ENCODE peak calls at places on chromosomes 16 and 17, in five cellular contexts. C, D, K, L and V are unnamed samples.

GRCh38 chr16:20897253-20897896 is 2.8 kb downstream of the DCUN1D3 start:
- DNase-seq in C (no peak), D (no peak), K (no peak), L (no peak), V (no peak)

GRCh38 chr17:73274490-73274889 is 12.8 kb upstream of the CPSF4L start:
- DNase-seq in C (no peak), D (no peak), K (no peak), L (no peak), V (no peak)

GRCh38 chr17:43085489-43085888 is 39.7 kb downstream of the BRCA1 start:
- DNase-seq in C (no peak), D (no peak), K (peak; percentile 22), L (no peak), V (no peak)

GRCh38 chr16:88453621-88454314 is 688 bp downstream of the ZFPM1 start:
- DNase-seq in C (no peak), D (peak; percentile 29), K (peak; percentile 38), L (peak; percentile 32), V (no peak)

GRCh38 chr17:55770220-55770870 is 19.5 kb downstream of the PCTP start:
- DNase-seq in C (no peak), D (peak; percentile 42), K (peak; percentile 76), L (no peak), V (no peak)

GRCh38 chr17:58052951-58053715 is 30.1 kb upstream of the DYNLL2 start:
- DNase-seq in C (no peak), D (no peak), K (no peak), L (no peak), V (no peak)

GRCh38 chr17:57750109-57750845 is 5.2 kb upstream of the CCDC182 start:
- DNase-seq in C (no peak), D (no peak), K (no peak), L (no peak), V (no peak)

GRCh38 chr16:74896389-74897370 is 88.2 kb downstream of the WDR59 start:
- DNase-seq in C (no peak), D (no peak), K (no peak), L (no peak), V (no peak)

GRCh38 chr17:83035722-83036121 is 43.7 kb upstream of the METRNL start:
- DNase-seq in C (no peak), D (no peak), K (no peak), L (no peak), V (no peak)

GRCh38 chr17:17377071-17377487 is 73.9 kb downstream of the NT5M start:
- DNase-seq in C (no peak), D (no peak), K (no peak), L (no peak), V (no peak)

GRCh38 chr17:18315498-18316360 is 636 bp downstream of the SMCR8 start:
- DNase-seq in C (no peak), D (no peak), K (no peak), L (no peak), V (no peak)

GRCh38 chr17:46266656-46267544 is 28.0 kb upstream of the LRRC37A start:
- DNase-seq in C (peak; percentile 93), D (peak; percentile 94), K (peak; percentile 95), L (peak; percentile 79), V (peak; percentile 95)

DNA sequence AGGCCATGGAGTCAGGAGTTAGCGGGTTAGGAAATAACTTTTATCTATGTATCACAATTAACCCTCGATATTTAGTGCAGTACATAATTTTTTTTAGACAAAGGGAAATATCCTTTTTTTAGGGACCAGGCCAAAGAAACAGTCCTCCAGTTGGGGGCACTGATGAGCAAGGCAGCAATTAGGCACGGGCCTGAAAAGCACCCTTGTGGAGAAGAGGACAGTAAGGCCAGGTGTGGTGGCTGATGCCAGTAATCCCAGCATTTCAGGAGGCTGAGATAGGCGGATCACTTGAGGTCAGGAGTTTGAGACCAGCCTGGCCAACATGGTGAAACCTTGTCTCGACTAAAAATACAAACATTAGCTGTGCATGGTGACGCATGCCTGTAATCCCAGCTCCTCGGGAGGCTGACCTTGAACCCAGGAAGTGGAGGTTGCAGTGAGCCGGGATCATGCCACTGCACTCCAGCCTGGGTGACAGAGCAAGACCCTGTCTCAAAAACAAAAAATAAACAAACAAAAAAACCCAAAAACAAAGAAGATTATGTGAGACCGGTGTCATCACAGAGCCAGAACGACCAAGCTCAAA is 158.3 kb upstream of the NOL11 start:
- DNase-seq in C (peak; percentile 61), D (peak; percentile 68), K (peak; percentile 57), L (no peak), V (no peak)
- TF ChIP-seq CTCF in C (peak; percentile 81), D (peak; percentile 53), K (peak; percentile 80), L (no peak), V (peak; percentile 72)

DNA sequence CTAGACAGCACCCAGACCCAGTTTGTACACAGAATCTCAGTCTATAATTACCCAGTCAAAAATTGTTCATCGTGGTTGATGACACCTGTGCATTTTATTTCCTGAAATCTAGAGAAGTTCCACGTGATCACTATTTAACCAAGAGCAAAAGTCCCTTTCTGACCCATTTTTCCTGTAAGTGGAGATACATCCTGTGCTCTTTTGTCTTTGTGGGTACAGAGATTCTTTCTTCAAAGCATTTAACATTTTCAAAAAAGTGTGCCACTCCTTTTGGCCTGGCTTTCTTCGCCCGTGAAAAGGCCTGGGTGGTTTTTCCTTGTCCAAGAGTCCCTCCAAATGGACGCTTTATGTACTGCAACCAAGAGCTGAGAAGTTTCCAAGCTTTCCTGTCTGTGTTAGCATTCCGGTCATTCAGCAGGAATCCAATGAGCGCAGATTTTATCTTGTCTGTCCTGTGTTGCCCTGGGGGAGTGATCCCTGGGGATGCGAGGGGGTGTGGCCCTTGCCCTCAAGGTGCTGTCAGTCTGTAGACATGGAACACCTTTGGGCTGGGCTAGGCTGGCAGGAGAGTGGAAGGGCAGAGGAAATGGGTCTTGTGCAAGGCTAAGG is 161.1 kb upstream of the CACNG5 start:
- DNase-seq in C (peak; percentile 69), D (peak; percentile 46), K (peak; percentile 84), L (no peak), V (no peak)
- TF ChIP-seq CTCF in C (peak; percentile 83), D (peak; percentile 55), K (peak; percentile 84), L (no peak), V (peak; percentile 65)

GRCh38 chr17:44911133-44912001 is 3.9 kb downstream of the GFAP start:
- DNase-seq in C (peak; percentile 87), D (peak; percentile 57), K (peak; percentile 93), L (peak; percentile 27), V (no peak)
- TF ChIP-seq CTCF in C (peak; percentile 70), D (peak; percentile 53), K (peak; percentile 87), L (no peak), V (peak; percentile 55)

GRCh38 chr17:77354721-77355455 is 214.1 kb downstream of the SEC14L1 start:
- DNase-seq in C (no peak), D (no peak), K (no peak), L (no peak), V (no peak)

GRCh38 chr17:77353684-77354419 is 213.1 kb downstream of the SEC14L1 start:
- DNase-seq in C (no peak), D (no peak), K (no peak), L (no peak), V (no peak)

GRCh38 chr17:77356109-77356689 is 215.4 kb downstream of the SEC14L1 start:
- DNase-seq in C (no peak), D (no peak), K (no peak), L (no peak), V (no peak)

GRCh38 chr17:77352996-77353395 is 212.2 kb downstream of the SEC14L1 start:
- DNase-seq in C (no peak), D (no peak), K (no peak), L (no peak), V (no peak)

DNA sequence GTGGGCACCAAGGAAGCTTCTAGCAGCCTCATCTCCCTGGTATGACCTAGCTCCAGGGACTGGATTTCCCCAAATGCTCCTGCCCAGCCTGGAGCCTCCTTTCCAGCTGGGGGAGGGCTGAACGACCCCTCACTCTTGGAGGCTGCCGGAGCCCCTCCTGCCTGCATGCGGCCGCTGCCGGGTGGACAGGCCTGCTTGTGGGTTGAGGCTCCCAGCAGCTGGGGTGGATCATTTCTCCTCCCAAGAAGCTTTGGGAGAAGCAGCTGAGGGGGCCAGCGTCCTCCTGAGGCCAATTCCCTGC is 213.6 kb downstream of the SEC14L1 start:
- DNase-seq in C (no peak), D (no peak), K (no peak), L (no peak), V (no peak)
- TF ChIP-seq CTCF in C (no peak), D (no peak), K (no peak), L (no peak), V (no peak)

DNA sequence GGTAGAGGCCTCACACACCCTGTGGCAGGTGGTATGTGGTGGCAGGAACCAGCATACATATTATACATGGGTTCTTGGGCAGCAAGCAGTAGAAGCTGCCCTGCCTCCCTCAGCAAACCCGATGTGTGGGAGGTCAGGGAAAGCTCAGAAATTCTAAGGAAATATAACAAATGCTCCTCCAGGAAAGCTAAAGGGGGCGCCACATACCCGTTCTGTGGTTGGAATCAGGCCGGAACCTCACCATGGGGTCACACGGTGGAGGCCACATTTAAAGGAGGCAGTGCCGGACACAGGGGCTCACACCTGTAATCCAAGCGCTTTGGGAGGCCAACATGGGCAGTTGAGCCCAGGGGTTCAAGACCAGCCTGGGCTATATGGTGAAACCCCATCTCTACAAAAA is 12.4 kb upstream of the KATNB1 start:
- DNase-seq in C (peak; percentile 77), D (no peak), K (peak; percentile 76), L (no peak), V (no peak)
- TF ChIP-seq CTCF in C (peak; percentile 81), D (no peak), K (peak; percentile 77), L (no peak), V (peak; percentile 5)

DNA sequence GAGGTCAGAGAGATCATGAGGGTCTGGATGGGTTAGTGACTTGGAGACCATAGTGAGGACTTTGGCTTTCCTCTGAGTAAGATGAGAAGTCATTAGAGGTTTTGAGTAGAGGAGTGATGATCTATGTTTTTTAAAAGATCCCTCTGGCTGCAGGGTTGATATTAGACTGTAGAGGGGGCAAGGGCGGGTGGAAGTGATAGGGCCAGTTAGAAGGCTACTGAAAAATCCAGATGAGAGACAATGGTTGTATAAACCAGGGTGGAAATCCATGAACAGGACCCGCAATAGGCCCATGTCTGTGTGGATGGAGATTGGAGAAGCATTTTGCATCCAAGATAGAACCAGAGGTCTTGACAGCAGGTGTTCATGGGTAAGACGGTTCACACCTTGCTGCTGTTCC is 9.8 kb downstream of the ITGAL start:
- DNase-seq in C (no peak), D (no peak), K (peak; percentile 32), L (no peak), V (no peak)
- TF ChIP-seq CTCF in C (no peak), D (peak; percentile 12), K (peak; percentile 27), L (no peak), V (no peak)

DNA sequence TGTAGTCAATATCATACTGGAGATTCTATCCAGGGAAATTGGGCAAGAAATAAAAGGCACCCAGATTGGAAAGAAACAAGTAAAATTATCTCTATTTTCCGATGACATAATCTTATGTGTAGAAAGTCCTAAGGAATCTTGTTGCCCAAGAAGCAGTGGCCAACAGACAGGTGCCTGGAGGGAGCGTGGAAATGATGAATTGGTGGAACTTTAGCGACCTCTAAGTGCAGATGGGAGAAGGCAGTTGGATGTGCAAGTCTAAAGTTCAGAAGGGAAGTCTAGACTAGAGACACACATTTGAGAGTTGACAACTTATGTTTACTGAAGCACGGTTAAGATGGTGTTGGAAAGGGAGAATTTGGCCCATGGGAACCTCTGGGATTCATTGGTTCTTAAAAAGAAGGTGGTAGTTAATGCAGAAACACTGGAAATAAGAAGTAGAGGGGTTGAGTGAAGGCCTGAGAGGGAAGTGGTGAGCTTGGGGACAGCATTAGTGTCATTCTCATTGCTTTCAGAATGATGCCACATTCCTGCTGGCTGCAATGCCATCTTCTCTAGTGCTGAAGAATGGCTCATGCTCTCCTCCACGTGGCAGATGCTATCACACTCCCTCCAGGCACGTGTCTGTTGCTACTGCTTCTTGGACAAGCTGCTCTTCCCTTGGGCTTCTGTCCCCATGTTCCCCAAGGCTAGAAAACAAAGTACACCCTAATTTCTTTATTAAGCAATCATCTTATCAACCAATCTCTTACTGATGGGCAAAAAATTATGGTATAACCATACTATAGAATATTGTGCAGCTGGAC is 24.0 kb downstream of the TAT start:
- DNase-seq in C (no peak), D (no peak), K (peak; percentile 47), L (no peak), V (no peak)
- TF ChIP-seq CTCF in C (peak; percentile 57), D (peak; percentile 9), K (peak; percentile 75), L (no peak), V (peak; percentile 9)